ENCODE peak calls at places on chromosomes 11 and 22, in nine cellular contexts. W, E, K, Y, G, V, B, O and L are unnamed samples.

GRCh38 chr11:78420255-78420764 is 2.7 kb upstream of the GAB2 start:
- DNase-seq in W (peak), E (peak), K (peak), Y (peak), G (peak), V (peak), B (peak), O (peak), L (peak)

GRCh38 chr22:27100789-27101188 is 443.4 kb downstream of the MIAT start:
- DNase-seq in W (no peak), E (peak), K (peak), Y (no peak), G (peak), V (peak), B (no peak), O (no peak), L (no peak)

GRCh38 chr11:45041556-45041955 is 90.9 kb upstream of the TP53I11 start:
- DNase-seq in W (no peak), E (no peak), K (peak), Y (no peak), G (no peak), V (no peak), B (no peak), O (no peak), L (no peak)

GRCh38 chr22:20585640-20586402 is 78.4 kb downstream of the MED15 start:
- DNase-seq in W (no peak), E (no peak), K (no peak), Y (no peak), G (no peak), V (no peak), B (no peak), O (no peak), L (no peak)

GRCh38 chr11:45662665-45663485 is 2.5 kb downstream of the CHST1 start:
- DNase-seq in W (no peak), E (peak), K (peak), Y (peak), G (no peak), V (peak), B (peak), O (peak), L (no peak)

GRCh38 chr22:45834795-45835194 is 142.2 kb downstream of the WNT7B start:
- DNase-seq in W (no peak), E (no peak), K (no peak), Y (no peak), G (no peak), V (no peak), B (no peak), O (no peak), L (no peak)

GRCh38 chr11:1177020-1177770 is 19.4 kb downstream of the MUC5AC start:
- DNase-seq in W (no peak), E (no peak), K (no peak), Y (no peak), G (no peak), V (no peak), B (no peak), O (no peak), L (no peak)

GRCh38 chr22:28841111-28841510 is 40.7 kb upstream of the XBP1 start:
- DNase-seq in W (no peak), E (no peak), K (no peak), Y (no peak), G (no peak), V (no peak), B (no peak), O (no peak), L (peak)

GRCh38 chr11:12906501-12906900 is 102.6 kb upstream of the RASSF10 start:
- DNase-seq in W (no peak), E (no peak), K (no peak), Y (no peak), G (no peak), V (no peak), B (no peak), O (no peak), L (no peak)

GRCh38 chr22:38751422-38752346 is 4.1 kb downstream of the SUN2 start:
- DNase-seq in W (peak), E (peak), K (no peak), Y (peak), G (no peak), V (no peak), B (no peak), O (no peak), L (no peak)

GRCh38 chr22:27637604-27638003 is 164.0 kb downstream of the MN1 start:
- DNase-seq in W (no peak), E (peak), K (no peak), Y (no peak), G (no peak), V (no peak), B (no peak), O (peak), L (no peak)

GRCh38 chr11:122137081-122137793 is 21.2 kb upstream of the BLID start:
- DNase-seq in W (no peak), E (peak), K (no peak), Y (no peak), G (no peak), V (peak), B (peak), O (peak), L (no peak)

GRCh38 chr11:67022341-67022933 is 497 bp upstream of the SYT12 start:
- DNase-seq in W (peak), E (no peak), K (peak), Y (no peak), G (no peak), V (no peak), B (no peak), O (no peak), L (peak)

GRCh38 chr22:48104786-48105185 is 1342.3 kb downstream of the TBC1D22A start:
- DNase-seq in W (no peak), E (no peak), K (no peak), Y (no peak), G (no peak), V (no peak), B (no peak), O (no peak), L (no peak)

GRCh38 chr22:17783317-17783716 is 9.0 kb upstream of the BID start:
- DNase-seq in W (no peak), E (no peak), K (no peak), Y (no peak), G (no peak), V (no peak), B (no peak), O (no peak), L (no peak)

GRCh38 chr11:72038491-72038890 is 39.8 kb downstream of the IL18BP start:
- DNase-seq in W (peak), E (peak), K (peak), Y (no peak), G (no peak), V (no peak), B (peak), O (peak), L (no peak)

GRCh38 chr11:66674964-66675602 is 2.6 kb downstream of the RBM4B start:
- DNase-seq in W (no peak), E (no peak), K (no peak), Y (no peak), G (no peak), V (no peak), B (no peak), O (no peak), L (peak)

GRCh38 chr11:112033902-112034301 is 8.7 kb downstream of the DLAT start:
- DNase-seq in W (no peak), E (no peak), K (no peak), Y (no peak), G (no peak), V (no peak), B (no peak), O (no peak), L (no peak)

GRCh38 chr11:37072538-37072937 is 474.5 kb upstream of the RAG2 start:
- DNase-seq in W (no peak), E (no peak), K (no peak), Y (no peak), G (no peak), V (no peak), B (no peak), O (no peak), L (no peak)

GRCh38 chr22:31923166-31923565 is 21.2 kb upstream of the YWHAH start:
- DNase-seq in W (peak), E (no peak), K (no peak), Y (no peak), G (no peak), V (no peak), B (no peak), O (no peak), L (no peak)